ENCODE peak calls at places on chromosomes 11 and 22, in five cellular contexts. One of them, this sample, is unnamed.
A peak's percentile ranks its signal among the peaks of the same experiment; 100 is the strongest.

GRCh38 chr22:23137905-23138520 is 3.8 kb downstream of the RSPH14 start:
- DNase-seq in NCI-H345: no peak
- DNase-seq in OCI-M1: peak; percentile 22
- DNase-seq in cardiac fibroblast: peak; percentile 38
- DNase-seq in stimulated activated CD4-positive, alpha-beta T cell treated with anti-CD3 and anti-CD28 coated beads, Interleukin-15, amount 100 ng/mL, for 1 hour: peak; percentile 21
- DNase-seq in this sample: peak; percentile 15

GRCh38 chr22:44497218-44497903 is 672 bp downstream of the RTL6 start:
- DNase-seq in NCI-H345: no peak
- DNase-seq in OCI-M1: no peak
- DNase-seq in cardiac fibroblast: peak; percentile 19
- DNase-seq in stimulated activated CD4-positive, alpha-beta T cell treated with anti-CD3 and anti-CD28 coated beads, Interleukin-15, amount 100 ng/mL, for 1 hour: no peak
- DNase-seq in this sample: no peak

GRCh38 chr11:12179019-12179418 is 68.6 kb downstream of the MICAL2 start:
- DNase-seq in NCI-H345: peak; percentile 25
- DNase-seq in OCI-M1: no peak
- DNase-seq in cardiac fibroblast: no peak
- DNase-seq in stimulated activated CD4-positive, alpha-beta T cell treated with anti-CD3 and anti-CD28 coated beads, Interleukin-15, amount 100 ng/mL, for 1 hour: no peak
- DNase-seq in this sample: no peak

GRCh38 chr11:46278387-46279173 is 1.1 kb downstream of the CREB3L1 start:
- DNase-seq in NCI-H345: no peak
- DNase-seq in OCI-M1: peak; percentile 66
- DNase-seq in cardiac fibroblast: peak; percentile 70
- DNase-seq in stimulated activated CD4-positive, alpha-beta T cell treated with anti-CD3 and anti-CD28 coated beads, Interleukin-15, amount 100 ng/mL, for 1 hour: no peak
- DNase-seq in this sample: peak; percentile 7

GRCh38 chr11:75350743-75351540 is 519 bp downstream of the ARRB1 start:
- DNase-seq in NCI-H345: no peak
- DNase-seq in OCI-M1: peak; percentile 90
- DNase-seq in cardiac fibroblast: peak; percentile 33
- DNase-seq in stimulated activated CD4-positive, alpha-beta T cell treated with anti-CD3 and anti-CD28 coated beads, Interleukin-15, amount 100 ng/mL, for 1 hour: no peak
- DNase-seq in this sample: peak; percentile 23

GRCh38 chr11:122038543-122038942 is 77.5 kb downstream of the BLID start:
- DNase-seq in NCI-H345: no peak
- DNase-seq in OCI-M1: no peak
- DNase-seq in cardiac fibroblast: peak; percentile 90
- DNase-seq in stimulated activated CD4-positive, alpha-beta T cell treated with anti-CD3 and anti-CD28 coated beads, Interleukin-15, amount 100 ng/mL, for 1 hour: no peak
- DNase-seq in this sample: no peak

GRCh38 chr11:61516675-61517516 is 8.3 kb downstream of the LRRC10B start:
- DNase-seq in NCI-H345: peak; percentile 17
- DNase-seq in OCI-M1: peak; percentile 38
- DNase-seq in cardiac fibroblast: peak; percentile 33
- DNase-seq in stimulated activated CD4-positive, alpha-beta T cell treated with anti-CD3 and anti-CD28 coated beads, Interleukin-15, amount 100 ng/mL, for 1 hour: peak; percentile 22
- DNase-seq in this sample: peak; percentile 29

GRCh38 chr11:35526370-35526792 is 965 bp upstream of the PAMR1 start:
- DNase-seq in NCI-H345: no peak
- DNase-seq in OCI-M1: peak; percentile 17
- DNase-seq in cardiac fibroblast: peak; percentile 83
- DNase-seq in stimulated activated CD4-positive, alpha-beta T cell treated with anti-CD3 and anti-CD28 coated beads, Interleukin-15, amount 100 ng/mL, for 1 hour: no peak
- DNase-seq in this sample: no peak

GRCh38 chr22:28031383-28031922 is 112.4 kb upstream of the PITPNB start:
- DNase-seq in NCI-H345: no peak
- DNase-seq in OCI-M1: no peak
- DNase-seq in cardiac fibroblast: no peak
- DNase-seq in stimulated activated CD4-positive, alpha-beta T cell treated with anti-CD3 and anti-CD28 coated beads, Interleukin-15, amount 100 ng/mL, for 1 hour: no peak
- DNase-seq in this sample: no peak

GRCh38 chr11:123357990-123358827 is 71.9 kb upstream of the GRAMD1B start:
- DNase-seq in NCI-H345: peak; percentile 56
- DNase-seq in OCI-M1: no peak
- DNase-seq in cardiac fibroblast: peak; percentile 6
- DNase-seq in stimulated activated CD4-positive, alpha-beta T cell treated with anti-CD3 and anti-CD28 coated beads, Interleukin-15, amount 100 ng/mL, for 1 hour: no peak
- DNase-seq in this sample: peak; percentile 59

This sample was measured in T-helper 2 cell treated with Interferon-gamma antibody and Interleukin-4, amounts not matched to agents 5 μg/mL and 100 μg/mL, for 36 hours.